ENCODE peak calls at places on chromosomes 11 and 22, in nine cellular contexts. O is RKO; U is stimulated activated CD8-positive, alpha-beta memory T cell treated with anti-CD3 and anti-CD28 coated beads, Interleukin-12 subunit alpha, Interleukin-12 subunit beta, amount 100 ng/mL, for 4 hours; F is HTR-8/SVneo; A is body of pancreas; N is hypothalamus; X is dermis blood vessel endothelial cell; P is neuronal stem cell; K is activated CD4-positive, alpha-beta T cell treated with anti-CD3 and anti-CD28 coated beads, Interleukin-2, amount 50 U/mL, for 4 hours. E is an unnamed sample.

GRCh38 chr11:886568-886967 is 24.0 kb downstream of the CHID1 start:
- DNase-seq in O (no peak), U (no peak), F (no peak), A (no peak), N (no peak), X (no peak), P (no peak), K (no peak), E (no peak)

GRCh38 chr11:123161386-123161785 is 33.7 kb downstream of the CLMP start:
- DNase-seq in O (no peak), U (no peak), F (no peak), A (no peak), N (no peak), X (no peak), P (no peak), K (no peak), E (no peak)

GRCh38 chr11:105466582-105467228 is 143.2 kb upstream of the GRIA4 start:
- DNase-seq in O (no peak), U (no peak), F (peak), A (no peak), N (no peak), X (peak), P (no peak), K (no peak), E (no peak)

GRCh38 chr22:22432479-22432878 is 76.1 kb downstream of the ZNF280B start:
- DNase-seq in O (no peak), U (no peak), F (no peak), A (no peak), N (no peak), X (no peak), P (no peak), K (no peak), E (no peak)

GRCh38 chr22:20012741-20013331 is 3.8 kb downstream of the ARVCF start:
- DNase-seq in O (no peak), U (no peak), F (no peak), A (no peak), N (no peak), X (no peak), P (no peak), K (no peak), E (no peak)

GRCh38 chr11:124194696-124195418 is 11.7 kb downstream of the OR10D3 start:
- DNase-seq in O (peak), U (no peak), F (peak), A (peak), N (no peak), X (peak), P (peak), K (peak), E (peak)

GRCh38 chr22:31613286-31613903 is 48.6 kb downstream of the PISD start:
- DNase-seq in O (no peak), U (no peak), F (no peak), A (no peak), N (no peak), X (no peak), P (no peak), K (no peak), E (no peak)

GRCh38 chr11:43518407-43519165 is 159.9 kb downstream of the TTC17 start:
- DNase-seq in O (no peak), U (no peak), F (no peak), A (no peak), N (no peak), X (no peak), P (no peak), K (no peak), E (no peak)

GRCh38 chr11:69654660-69655478 is 13.9 kb downstream of the CCND1 start:
- DNase-seq in O (no peak), U (no peak), F (no peak), A (peak), N (no peak), X (peak), P (no peak), K (no peak), E (no peak)

GRCh38 chr11:103543456-103543855 is 434.2 kb downstream of the DYNC2H1 start:
- DNase-seq in O (no peak), U (no peak), F (no peak), A (no peak), N (no peak), X (no peak), P (no peak), K (no peak), E (no peak)

GRCh38 chr11:20117291-20117690 is 43.0 kb downstream of the DBX1 start:
- DNase-seq in O (no peak), U (no peak), F (no peak), A (no peak), N (no peak), X (no peak), P (no peak), K (no peak), E (no peak)

GRCh38 chr22:32050678-32051515 is 7.8 kb downstream of the SLC5A1 start:
- DNase-seq in O (peak), U (peak), F (peak), A (peak), N (no peak), X (no peak), P (no peak), K (peak), E (no peak)

GRCh38 chr11:65917434-65918210 is 1.2 kb downstream of the C11orf68 start:
- DNase-seq in O (peak), U (no peak), F (no peak), A (no peak), N (no peak), X (no peak), P (no peak), K (no peak), E (no peak)

GRCh38 chr11:73416711-73417265 is 40.6 kb downstream of the RELT start:
- DNase-seq in O (no peak), U (no peak), F (no peak), A (no peak), N (no peak), X (no peak), P (no peak), K (no peak), E (no peak)

GRCh38 chr11:102305352-102306047 is 11.8 kb upstream of the BIRC3 start:
- DNase-seq in O (no peak), U (no peak), F (no peak), A (no peak), N (no peak), X (no peak), P (no peak), K (no peak), E (no peak)

GRCh38 chr11:22713336-22713735 is 46.9 kb downstream of the GAS2 start:
- DNase-seq in O (no peak), U (no peak), F (no peak), A (no peak), N (no peak), X (no peak), P (no peak), K (no peak), E (no peak)

E was measured in NCI-H524.